ENCODE peak calls at places on chromosomes 12 and 14, in nine cellular contexts. One of them, this sample, is unnamed.

GRCh38 chr12:65911321-65911720 is 87.0 kb downstream of the HMGA2 start:
- DNase-seq in endothelial cell of umbilical vein: peak
- DNase-seq in epithelial cell of esophagus: peak
- DNase-seq in kidney epithelial cell: no peak
- DNase-seq in PC-9: no peak
- DNase-seq in Peyer's patch: no peak
- DNase-seq in NB4: no peak
- DNase-seq in GM12865: no peak
- DNase-seq in fibroblast of mammary gland: peak
- DNase-seq in this sample: no peak

GRCh38 chr12:32444895-32445294 is 45.5 kb downstream of the FGD4 start:
- DNase-seq in endothelial cell of umbilical vein: peak
- DNase-seq in NB4: no peak
- DNase-seq in kidney epithelial cell: peak
- DNase-seq in fibroblast of mammary gland: peak
- DNase-seq in GM12865: no peak
- DNase-seq in Peyer's patch: no peak
- DNase-seq in PC-9: peak
- DNase-seq in epithelial cell of esophagus: peak
- DNase-seq in this sample: no peak

GRCh38 chr14:105413542-105413886 is 6.1 kb upstream of the MTA1 start:
- DNase-seq in epithelial cell of esophagus: no peak
- DNase-seq in NB4: no peak
- DNase-seq in endothelial cell of umbilical vein: no peak
- DNase-seq in PC-9: no peak
- DNase-seq in kidney epithelial cell: no peak
- DNase-seq in Peyer's patch: no peak
- DNase-seq in fibroblast of mammary gland: no peak
- DNase-seq in GM12865: no peak
- DNase-seq in this sample: no peak

GRCh38 chr12:76611533-76611932 is 52.0 kb upstream of the OSBPL8 start:
- DNase-seq in kidney epithelial cell: peak
- DNase-seq in PC-9: peak
- DNase-seq in epithelial cell of esophagus: peak
- DNase-seq in GM12865: no peak
- DNase-seq in endothelial cell of umbilical vein: no peak
- DNase-seq in fibroblast of mammary gland: peak
- DNase-seq in NB4: peak
- DNase-seq in Peyer's patch: no peak
- DNase-seq in this sample: no peak

GRCh38 chr12:22101749-22102243 is 55.8 kb downstream of the CMAS start:
- DNase-seq in NB4: peak
- DNase-seq in fibroblast of mammary gland: peak
- DNase-seq in Peyer's patch: no peak
- DNase-seq in GM12865: peak
- DNase-seq in epithelial cell of esophagus: peak
- DNase-seq in endothelial cell of umbilical vein: peak
- DNase-seq in PC-9: no peak
- DNase-seq in kidney epithelial cell: peak
- DNase-seq in this sample: no peak

GRCh38 chr12:5329118-5329517 is 102.8 kb upstream of the NTF3 start:
- DNase-seq in NB4: no peak
- DNase-seq in endothelial cell of umbilical vein: no peak
- DNase-seq in fibroblast of mammary gland: no peak
- DNase-seq in kidney epithelial cell: no peak
- DNase-seq in PC-9: no peak
- DNase-seq in epithelial cell of esophagus: no peak
- DNase-seq in GM12865: no peak
- DNase-seq in Peyer's patch: no peak
- DNase-seq in this sample: no peak

GRCh38 chr14:30874999-30875787 is 834 bp downstream of the COCH start:
- DNase-seq in epithelial cell of esophagus: no peak
- DNase-seq in Peyer's patch: no peak
- DNase-seq in kidney epithelial cell: no peak
- DNase-seq in endothelial cell of umbilical vein: peak
- DNase-seq in fibroblast of mammary gland: no peak
- DNase-seq in NB4: peak
- DNase-seq in PC-9: no peak
- DNase-seq in GM12865: peak
- DNase-seq in this sample: peak

GRCh38 chr14:51939727-51940126 is 49.6 kb upstream of the RTRAF start:
- DNase-seq in epithelial cell of esophagus: no peak
- DNase-seq in Peyer's patch: no peak
- DNase-seq in GM12865: peak
- DNase-seq in endothelial cell of umbilical vein: no peak
- DNase-seq in fibroblast of mammary gland: peak
- DNase-seq in kidney epithelial cell: no peak
- DNase-seq in NB4: no peak
- DNase-seq in PC-9: no peak
- DNase-seq in this sample: no peak

GRCh38 chr12:56032006-56032405 is 9.7 kb upstream of the RPS26 start:
- DNase-seq in Peyer's patch: no peak
- DNase-seq in epithelial cell of esophagus: no peak
- DNase-seq in kidney epithelial cell: no peak
- DNase-seq in PC-9: no peak
- DNase-seq in GM12865: no peak
- DNase-seq in fibroblast of mammary gland: no peak
- DNase-seq in endothelial cell of umbilical vein: no peak
- DNase-seq in NB4: no peak
- DNase-seq in this sample: no peak

GRCh38 chr14:105162374-105162979 is 6.1 kb downstream of the JAG2 start:
- DNase-seq in NB4: no peak
- DNase-seq in Peyer's patch: no peak
- DNase-seq in PC-9: no peak
- DNase-seq in kidney epithelial cell: no peak
- DNase-seq in GM12865: no peak
- DNase-seq in endothelial cell of umbilical vein: no peak
- DNase-seq in fibroblast of mammary gland: no peak
- DNase-seq in epithelial cell of esophagus: peak
- DNase-seq in this sample: no peak

GRCh38 chr12:124359671-124360581 is 65.0 kb downstream of the RFLNA start:
- DNase-seq in GM12865: no peak
- DNase-seq in kidney epithelial cell: no peak
- DNase-seq in epithelial cell of esophagus: no peak
- DNase-seq in fibroblast of mammary gland: no peak
- DNase-seq in PC-9: no peak
- DNase-seq in NB4: peak
- DNase-seq in endothelial cell of umbilical vein: no peak
- DNase-seq in Peyer's patch: no peak
- DNase-seq in this sample: no peak

GRCh38 chr12:68619541-68619940 is 8.8 kb downstream of the RAP1B start:
- DNase-seq in fibroblast of mammary gland: no peak
- DNase-seq in epithelial cell of esophagus: no peak
- DNase-seq in NB4: no peak
- DNase-seq in Peyer's patch: no peak
- DNase-seq in kidney epithelial cell: no peak
- DNase-seq in PC-9: no peak
- DNase-seq in GM12865: no peak
- DNase-seq in endothelial cell of umbilical vein: no peak
- DNase-seq in this sample: no peak

GRCh38 chr12:40158592-40159111 is 52.8 kb upstream of the SLC2A13 start:
- DNase-seq in GM12865: peak
- DNase-seq in PC-9: no peak
- DNase-seq in epithelial cell of esophagus: peak
- DNase-seq in kidney epithelial cell: no peak
- DNase-seq in NB4: peak
- DNase-seq in endothelial cell of umbilical vein: no peak
- DNase-seq in fibroblast of mammary gland: peak
- DNase-seq in Peyer's patch: no peak
- DNase-seq in this sample: no peak

GRCh38 chr14:75053396-75054289 is 2.4 kb upstream of the MLH3 start:
- DNase-seq in endothelial cell of umbilical vein: no peak
- DNase-seq in GM12865: no peak
- DNase-seq in kidney epithelial cell: no peak
- DNase-seq in fibroblast of mammary gland: peak
- DNase-seq in NB4: no peak
- DNase-seq in PC-9: peak
- DNase-seq in Peyer's patch: no peak
- DNase-seq in epithelial cell of esophagus: no peak
- DNase-seq in this sample: no peak

GRCh38 chr12:105741786-105742566 is 396.8 kb downstream of the NUAK1 start:
- DNase-seq in epithelial cell of esophagus: peak
- DNase-seq in GM12865: no peak
- DNase-seq in kidney epithelial cell: no peak
- DNase-seq in fibroblast of mammary gland: peak
- DNase-seq in Peyer's patch: no peak
- DNase-seq in PC-9: no peak
- DNase-seq in endothelial cell of umbilical vein: peak
- DNase-seq in NB4: no peak
- DNase-seq in this sample: no peak

DNA sequence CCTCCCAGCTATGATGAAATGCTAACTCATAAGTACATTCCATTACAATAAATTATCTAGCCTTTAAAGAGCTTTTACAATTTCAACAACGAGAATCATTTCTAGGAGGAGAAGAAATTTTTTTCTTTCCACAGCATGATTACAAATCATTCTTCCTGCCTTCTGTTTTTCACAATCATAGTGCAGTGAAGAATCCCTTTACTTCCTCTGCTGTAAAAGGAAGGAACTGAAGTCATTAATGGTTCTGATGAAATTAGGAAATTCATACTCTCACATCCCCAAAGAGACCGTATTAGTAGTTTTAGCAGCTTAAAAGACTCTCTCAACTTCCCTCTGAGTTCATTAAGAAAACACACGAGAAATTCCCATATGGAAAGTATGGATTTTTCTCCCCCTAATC is 58.7 kb upstream of the KITLG start:
- DNase-seq in endothelial cell of umbilical vein: peak
- DNase-seq in epithelial cell of esophagus: no peak
- DNase-seq in Peyer's patch: no peak
- DNase-seq in kidney epithelial cell: no peak
- DNase-seq in PC-9: no peak
- DNase-seq in NB4: no peak
- DNase-seq in fibroblast of mammary gland: peak
- DNase-seq in GM12865: no peak
- DNase-seq in this sample: no peak
- TF ChIP-seq CTCF in endothelial cell of umbilical vein: no peak
- TF ChIP-seq CTCF in epithelial cell of esophagus: no peak
- TF ChIP-seq CTCF in Peyer's patch: no peak
- TF ChIP-seq CTCF in kidney epithelial cell: no peak
- TF ChIP-seq CTCF in PC-9: no peak
- TF ChIP-seq CTCF in NB4: no peak
- TF ChIP-seq CTCF in fibroblast of mammary gland: peak
- TF ChIP-seq CTCF in GM12865: no peak
- TF ChIP-seq CTCF in this sample: no peak

GRCh38 chr14:87443787-87444186 is 549.2 kb downstream of the GALC start:
- DNase-seq in NB4: no peak
- DNase-seq in kidney epithelial cell: no peak
- DNase-seq in Peyer's patch: no peak
- DNase-seq in endothelial cell of umbilical vein: no peak
- DNase-seq in epithelial cell of esophagus: peak
- DNase-seq in PC-9: no peak
- DNase-seq in fibroblast of mammary gland: peak
- DNase-seq in GM12865: no peak
- DNase-seq in this sample: no peak

GRCh38 chr14:87449016-87449415 is 544.0 kb downstream of the GALC start:
- DNase-seq in endothelial cell of umbilical vein: no peak
- DNase-seq in PC-9: no peak
- DNase-seq in kidney epithelial cell: no peak
- DNase-seq in Peyer's patch: no peak
- DNase-seq in GM12865: no peak
- DNase-seq in NB4: no peak
- DNase-seq in fibroblast of mammary gland: no peak
- DNase-seq in epithelial cell of esophagus: peak
- DNase-seq in this sample: no peak

DNA sequence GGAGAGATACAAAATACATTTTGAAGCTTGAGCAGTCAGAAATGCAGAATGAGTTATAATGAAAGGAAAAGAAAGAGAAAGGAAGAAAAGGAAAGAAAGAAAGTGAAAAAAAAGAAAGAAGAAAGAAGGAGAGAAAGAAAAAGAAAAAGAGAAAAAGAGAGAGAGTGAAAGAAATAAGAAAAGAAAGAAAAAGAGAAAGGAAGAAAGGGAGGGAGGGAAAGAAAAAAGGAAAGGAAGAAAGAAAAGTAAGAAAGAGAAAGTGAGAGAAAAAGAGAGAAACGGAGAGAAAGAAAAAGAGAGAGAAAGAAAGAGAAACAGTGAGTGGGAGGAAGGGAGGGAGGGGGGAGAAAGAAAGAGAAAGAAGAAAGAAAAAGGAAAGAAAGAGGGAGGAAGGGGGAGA is 549.9 kb downstream of the GALC start:
- DNase-seq in Peyer's patch: no peak
- DNase-seq in NB4: no peak
- DNase-seq in endothelial cell of umbilical vein: no peak
- DNase-seq in GM12865: no peak
- DNase-seq in epithelial cell of esophagus: no peak
- DNase-seq in kidney epithelial cell: no peak
- DNase-seq in PC-9: no peak
- DNase-seq in fibroblast of mammary gland: no peak
- DNase-seq in this sample: no peak
- TF ChIP-seq CTCF in Peyer's patch: no peak
- TF ChIP-seq CTCF in NB4: no peak
- TF ChIP-seq CTCF in endothelial cell of umbilical vein: no peak
- TF ChIP-seq CTCF in GM12865: no peak
- TF ChIP-seq CTCF in epithelial cell of esophagus: no peak
- TF ChIP-seq CTCF in kidney epithelial cell: no peak
- TF ChIP-seq CTCF in PC-9: no peak
- TF ChIP-seq CTCF in fibroblast of mammary gland: no peak
- TF ChIP-seq CTCF in this sample: no peak

DNA sequence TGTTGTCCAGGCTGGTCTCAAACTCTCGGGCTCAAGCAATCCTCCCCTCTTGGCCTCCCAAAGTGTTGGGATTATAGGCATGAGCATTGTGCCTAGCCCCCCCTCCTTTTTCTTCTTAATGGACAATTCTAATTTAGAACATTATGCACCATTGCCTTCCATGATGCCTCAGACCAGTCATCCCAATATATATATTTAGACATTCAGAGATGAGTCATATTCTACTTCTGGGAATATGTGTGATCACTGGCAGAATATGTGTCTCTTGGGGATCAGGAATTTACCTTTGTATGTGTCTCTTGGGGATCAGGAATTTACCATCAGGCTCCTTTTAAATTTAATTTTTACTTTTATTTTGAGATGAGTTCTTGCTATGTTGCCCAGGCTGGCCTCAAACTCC is 7.5 kb upstream of the CCDC177 start:
- DNase-seq in NB4: no peak
- DNase-seq in PC-9: no peak
- DNase-seq in GM12865: no peak
- DNase-seq in Peyer's patch: no peak
- DNase-seq in fibroblast of mammary gland: peak
- DNase-seq in epithelial cell of esophagus: peak
- DNase-seq in endothelial cell of umbilical vein: no peak
- DNase-seq in kidney epithelial cell: no peak
- DNase-seq in this sample: no peak
- TF ChIP-seq CTCF in NB4: no peak
- TF ChIP-seq CTCF in PC-9: no peak
- TF ChIP-seq CTCF in GM12865: no peak
- TF ChIP-seq CTCF in Peyer's patch: no peak
- TF ChIP-seq CTCF in fibroblast of mammary gland: no peak
- TF ChIP-seq CTCF in epithelial cell of esophagus: no peak
- TF ChIP-seq CTCF in endothelial cell of umbilical vein: no peak
- TF ChIP-seq CTCF in kidney epithelial cell: no peak
- TF ChIP-seq CTCF in this sample: no peak

DNA sequence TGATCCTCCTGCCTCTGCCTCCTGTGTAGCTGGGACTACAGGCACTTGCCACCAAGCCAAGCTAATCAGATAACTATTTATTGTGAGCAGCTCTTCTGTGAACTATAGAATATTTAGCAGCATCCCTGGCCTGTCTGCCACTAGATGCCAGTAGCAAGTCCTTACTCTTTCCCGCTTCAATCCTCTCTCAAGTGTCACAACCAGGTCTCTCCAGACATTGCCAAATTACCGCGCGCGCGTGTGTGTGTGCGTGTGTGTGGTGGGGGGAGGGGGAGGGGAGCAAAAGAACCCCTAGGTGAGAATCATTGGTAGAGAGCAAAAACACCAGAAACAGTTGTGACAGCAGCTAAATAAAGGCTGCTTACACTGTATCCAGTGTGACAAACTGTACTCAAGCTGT is 49.9 kb downstream of the PPP2R5E start:
- DNase-seq in endothelial cell of umbilical vein: no peak
- DNase-seq in fibroblast of mammary gland: peak
- DNase-seq in kidney epithelial cell: no peak
- DNase-seq in GM12865: peak
- DNase-seq in Peyer's patch: no peak
- DNase-seq in PC-9: no peak
- DNase-seq in NB4: peak
- DNase-seq in epithelial cell of esophagus: peak
- DNase-seq in this sample: no peak
- TF ChIP-seq CTCF in endothelial cell of umbilical vein: no peak
- TF ChIP-seq CTCF in fibroblast of mammary gland: peak
- TF ChIP-seq CTCF in kidney epithelial cell: no peak
- TF ChIP-seq CTCF in GM12865: no peak
- TF ChIP-seq CTCF in Peyer's patch: no peak
- TF ChIP-seq CTCF in PC-9: no peak
- TF ChIP-seq CTCF in NB4: no peak
- TF ChIP-seq CTCF in epithelial cell of esophagus: peak
- TF ChIP-seq CTCF in this sample: peak

This sample was measured in chondrocyte.